ENCODE peak calls at places on chromosomes 7 and 10, in seven cellular contexts. R is NCI-H1930; W is HEK293T; H is activated effector memory CD4-positive, alpha-beta T cell treated with anti-CD3 and anti-CD28 coated beads, Interleukin-2, amount 50 U/mL, for 16 hours; Y is astrocyte of the cerebellum; J is NCI-H345; M is left colon. Z is an unnamed sample.

GRCh38 chr7:81603-82342 is 110.6 kb upstream of the FAM20C start:
- DNase-seq in J (no peak), R (no peak), W (no peak), H (peak), Y (no peak), M (no peak), Z (no peak)

GRCh38 chr7:2652736-2653060 is 20.9 kb downstream of the TTYH3 start:
- DNase-seq in J (no peak), W (no peak), R (no peak), Y (no peak), M (no peak), H (no peak), Z (no peak)

GRCh38 chr10:105063796-105064195 is 422.7 kb downstream of the SORCS3 start:
- DNase-seq in J (no peak), W (peak), Y (peak), H (no peak), M (peak), R (no peak), Z (no peak)

GRCh38 chr10:125200396-125200795 is 40.0 kb upstream of the CTBP2 start:
- DNase-seq in M (no peak), Y (no peak), J (no peak), W (no peak), H (no peak), R (no peak), Z (no peak)

GRCh38 chr7:28155964-28156363 is 24.6 kb downstream of the JAZF1 start:
- DNase-seq in Y (peak), J (no peak), W (no peak), M (no peak), H (no peak), R (no peak), Z (no peak)

GRCh38 chr10:43693602-43694001 is 44.9 kb upstream of the ZNF32 start:
- DNase-seq in W (no peak), J (no peak), R (no peak), H (no peak), M (no peak), Y (no peak), Z (no peak)

GRCh38 chr10:64350665-64351064 is 829.5 kb downstream of the REEP3 start:
- DNase-seq in Y (no peak), W (no peak), J (no peak), R (no peak), H (no peak), M (no peak), Z (no peak)

GRCh38 chr7:17131983-17132655 is 166.3 kb upstream of the AHR start:
- DNase-seq in M (no peak), J (no peak), R (no peak), H (no peak), Y (no peak), W (no peak), Z (no peak)

GRCh38 chr7:100148225-100148558 is 526 bp upstream of the LAMTOR4 start:
- DNase-seq in M (no peak), Y (no peak), J (no peak), R (no peak), W (no peak), H (no peak), Z (no peak)

GRCh38 chr10:116113721-116114501 is 159.1 kb downstream of the GFRA1 start:
- DNase-seq in M (no peak), R (no peak), J (no peak), Y (no peak), W (no peak), H (no peak), Z (no peak)

GRCh38 chr10:49187950-49188761 is at the start of gene TMEM273:
- DNase-seq in Y (peak), W (no peak), M (peak), R (no peak), H (peak), J (no peak), Z (peak)

GRCh38 chr7:26440993-26441636 is 149.5 kb downstream of the SNX10 start:
- DNase-seq in W (no peak), Y (no peak), M (no peak), H (no peak), J (peak), R (no peak), Z (no peak)

GRCh38 chr7:32928785-32929184 is 28.5 kb upstream of the FKBP9 start:
- DNase-seq in W (no peak), R (no peak), M (no peak), J (no peak), Y (no peak), H (no peak), Z (no peak)

Z was measured in myocyte.